ENCODE peak calls at places on chromosomes 6 and 20, in four cellular contexts. V, B, U and K are unnamed samples.

GRCh38 chr6:86477510-86478166 is 459.7 kb upstream of the HTR1E start:
- DNase-seq in V (no peak), U (no peak), B (no peak), K (no peak)

GRCh38 chr6:130293800-130294199 is 71.0 kb upstream of the SAMD3 start:
- DNase-seq in U (peak; percentile 77), B (peak; percentile 62), V (no peak), K (peak; percentile 62)

GRCh38 chr20:47035191-47035590 is 140.5 kb downstream of the EYA2 start:
- DNase-seq in V (no peak), B (no peak), U (no peak), K (no peak)

GRCh38 chr20:45969712-45970634 is 2.0 kb downstream of the ZNF335 start:
- DNase-seq in B (peak; percentile 56), V (no peak), U (peak; percentile 70), K (no peak)

GRCh38 chr6:144675231-144675861 is 390.2 kb downstream of the UTRN start:
- DNase-seq in V (no peak), U (peak; percentile 64), B (peak; percentile 82), K (no peak)

GRCh38 chr20:54044156-54044555 is 26.2 kb downstream of the BCAS1 start:
- DNase-seq in U (peak; percentile 92), V (peak; percentile 61), B (peak; percentile 83), K (no peak)

GRCh38 chr6:25872804-25873203 is 1.2 kb downstream of the SLC17A3 start:
- DNase-seq in B (no peak), V (no peak), U (no peak), K (no peak)

GRCh38 chr6:17103715-17104114 is 1.9 kb downstream of the STMND1 start:
- DNase-seq in U (no peak), V (no peak), B (no peak), K (no peak)

GRCh38 chr6:111503194-111503593 is 20.2 kb upstream of the REV3L start:
- DNase-seq in U (peak; percentile 23), B (peak; percentile 65), V (no peak), K (no peak)

GRCh38 chr6:582370-582769 is 74.5 kb downstream of the HUS1B start:
- DNase-seq in V (no peak), U (no peak), B (peak; percentile 73), K (no peak)
- TF ChIP-seq CTCF in V (no peak), U (no peak), B (no peak), K (no peak)

GRCh38 chr6:161477901-161478425 is 204.1 kb upstream of the AGPAT4 start:
- DNase-seq in B (no peak), U (no peak), V (no peak), K (no peak)

GRCh38 chr6:161481786-161482516 is 208.1 kb upstream of the AGPAT4 start:
- DNase-seq in U (peak; percentile 54), B (no peak), V (no peak), K (no peak)

GRCh38 chr6:161482517-161482903 is 208.6 kb upstream of the AGPAT4 start:
- DNase-seq in U (peak; percentile 44), B (no peak), V (no peak), K (no peak)

GRCh38 chr6:161476711-161477110 is 202.8 kb upstream of the AGPAT4 start:
- DNase-seq in U (peak; percentile 67), B (peak; percentile 96), V (no peak), K (no peak)

GRCh38 chr6:161480416-161481165 is 206.7 kb upstream of the AGPAT4 start:
- DNase-seq in B (peak; percentile 41), V (no peak), U (no peak), K (no peak)
- TF ChIP-seq CTCF in B (no peak), V (no peak), U (no peak), K (no peak)

DNA sequence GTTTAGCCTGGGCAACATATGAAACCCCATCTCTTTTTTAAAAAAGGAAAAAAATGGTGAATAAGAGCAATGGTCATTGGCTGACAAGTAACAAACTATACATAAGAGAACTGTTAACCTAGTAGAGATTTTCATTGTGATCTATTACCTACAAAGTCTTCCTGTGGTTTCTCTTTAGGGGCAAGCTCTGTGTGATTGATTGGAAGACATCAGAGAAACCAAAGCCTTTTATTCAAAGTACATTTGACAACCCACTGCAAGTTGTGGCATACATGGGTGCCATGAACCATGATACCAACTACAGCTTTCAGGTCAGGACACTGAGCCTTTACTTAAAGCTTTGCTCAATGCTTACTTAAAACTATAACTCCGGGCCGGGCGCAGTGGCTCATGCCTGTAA is 19.2 kb downstream of the MGME1 start:
- DNase-seq in V (no peak), B (no peak), U (no peak), K (no peak)
- TF ChIP-seq CTCF in V (no peak), B (no peak), U (no peak), K (no peak)

DNA sequence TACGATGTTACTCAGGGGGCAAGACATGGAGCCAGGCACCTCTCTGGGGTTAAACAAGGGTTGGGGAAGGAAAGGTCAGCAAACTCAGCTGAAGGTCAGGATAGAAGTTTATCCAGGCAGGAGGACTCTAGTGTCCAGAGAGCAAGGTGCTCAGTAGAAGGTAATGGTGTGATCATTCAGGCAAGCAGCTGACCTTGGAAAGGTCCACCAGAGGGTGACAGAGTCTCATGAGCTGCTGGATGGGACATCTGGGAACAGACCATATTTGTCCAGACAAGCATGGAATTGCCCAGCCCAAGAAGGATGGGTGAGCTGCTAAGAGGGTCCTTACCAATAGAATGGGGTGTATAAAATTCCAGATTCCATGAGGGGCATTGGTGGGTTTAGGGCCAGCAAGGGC is 89.5 kb downstream of the MAP3K7 start:
- DNase-seq in B (no peak), V (no peak), U (no peak), K (no peak)
- TF ChIP-seq CTCF in B (no peak), V (peak; percentile 23), U (no peak), K (no peak)